ENCODE peak calls at places on chromosomes 12 and 14, in ten cellular contexts. One of them, this sample, is unnamed.

GRCh38 chr12:120538281-120539156 is 4.4 kb downstream of the RNF10 start:
- DNase-seq in WTC11: no peak
- DNase-seq in NCI-H524: no peak
- DNase-seq in GM12865: peak
- DNase-seq in Panc1: no peak
- DNase-seq in type B pancreatic cell: no peak
- DNase-seq in HEK293T: no peak
- DNase-seq in iris pigment epithelial cell: peak
- DNase-seq in uterus: peak
- DNase-seq in GF-D8: peak
- DNase-seq in this sample: no peak

GRCh38 chr12:40152783-40153383 is 47.0 kb upstream of the SLC2A13 start:
- DNase-seq in uterus: peak
- DNase-seq in Panc1: peak
- DNase-seq in GF-D8: no peak
- DNase-seq in NCI-H524: peak
- DNase-seq in iris pigment epithelial cell: peak
- DNase-seq in GM12865: peak
- DNase-seq in HEK293T: peak
- DNase-seq in type B pancreatic cell: no peak
- DNase-seq in WTC11: peak
- DNase-seq in this sample: peak

GRCh38 chr12:118513554-118513953 is 137.2 kb downstream of the SUDS3 start:
- DNase-seq in HEK293T: no peak
- DNase-seq in GF-D8: no peak
- DNase-seq in type B pancreatic cell: no peak
- DNase-seq in GM12865: no peak
- DNase-seq in uterus: no peak
- DNase-seq in iris pigment epithelial cell: no peak
- DNase-seq in WTC11: no peak
- DNase-seq in Panc1: no peak
- DNase-seq in NCI-H524: no peak
- DNase-seq in this sample: no peak

GRCh38 chr14:65496178-65496993 is 83.9 kb downstream of the FUT8 start:
- DNase-seq in NCI-H524: no peak
- DNase-seq in GF-D8: no peak
- DNase-seq in iris pigment epithelial cell: peak
- DNase-seq in Panc1: no peak
- DNase-seq in type B pancreatic cell: no peak
- DNase-seq in GM12865: peak
- DNase-seq in WTC11: no peak
- DNase-seq in HEK293T: no peak
- DNase-seq in uterus: no peak
- DNase-seq in this sample: no peak

GRCh38 chr12:112788205-112788604 is 3.3 kb upstream of the RPH3A start:
- DNase-seq in iris pigment epithelial cell: no peak
- DNase-seq in GM12865: no peak
- DNase-seq in Panc1: no peak
- DNase-seq in uterus: no peak
- DNase-seq in NCI-H524: no peak
- DNase-seq in HEK293T: no peak
- DNase-seq in GF-D8: no peak
- DNase-seq in type B pancreatic cell: no peak
- DNase-seq in WTC11: peak
- DNase-seq in this sample: no peak

GRCh38 chr12:14185441-14186192 is 179.9 kb upstream of the ATF7IP start:
- DNase-seq in WTC11: peak
- DNase-seq in type B pancreatic cell: no peak
- DNase-seq in HEK293T: peak
- DNase-seq in NCI-H524: peak
- DNase-seq in Panc1: peak
- DNase-seq in uterus: no peak
- DNase-seq in GM12865: peak
- DNase-seq in iris pigment epithelial cell: peak
- DNase-seq in GF-D8: no peak
- DNase-seq in this sample: peak

GRCh38 chr14:106417224-106418049 is 891.1 kb downstream of the TMEM121 start:
- DNase-seq in HEK293T: peak
- DNase-seq in WTC11: peak
- DNase-seq in NCI-H524: peak
- DNase-seq in GM12865: peak
- DNase-seq in iris pigment epithelial cell: peak
- DNase-seq in Panc1: peak
- DNase-seq in type B pancreatic cell: no peak
- DNase-seq in uterus: no peak
- DNase-seq in GF-D8: no peak
- DNase-seq in this sample: peak

GRCh38 chr14:78581222-78581621 is 411.0 kb downstream of the NRXN3 start:
- DNase-seq in uterus: no peak
- DNase-seq in GM12865: no peak
- DNase-seq in WTC11: no peak
- DNase-seq in iris pigment epithelial cell: no peak
- DNase-seq in HEK293T: no peak
- DNase-seq in type B pancreatic cell: no peak
- DNase-seq in NCI-H524: no peak
- DNase-seq in GF-D8: no peak
- DNase-seq in Panc1: no peak
- DNase-seq in this sample: no peak

GRCh38 chr12:97921957-97922722 is 459.5 kb downstream of the RMST start:
- DNase-seq in GM12865: no peak
- DNase-seq in WTC11: no peak
- DNase-seq in type B pancreatic cell: no peak
- DNase-seq in Panc1: no peak
- DNase-seq in HEK293T: no peak
- DNase-seq in iris pigment epithelial cell: peak
- DNase-seq in GF-D8: no peak
- DNase-seq in NCI-H524: no peak
- DNase-seq in uterus: no peak
- DNase-seq in this sample: no peak

GRCh38 chr12:7142057-7142644 is 12.0 kb downstream of the CLSTN3 start:
- DNase-seq in HEK293T: peak
- DNase-seq in GM12865: peak
- DNase-seq in WTC11: peak
- DNase-seq in GF-D8: peak
- DNase-seq in type B pancreatic cell: no peak
- DNase-seq in Panc1: peak
- DNase-seq in iris pigment epithelial cell: peak
- DNase-seq in NCI-H524: peak
- DNase-seq in uterus: no peak
- DNase-seq in this sample: peak

GRCh38 chr12:4938900-4939299 is 29.2 kb downstream of the KCNA1 start:
- DNase-seq in HEK293T: no peak
- DNase-seq in uterus: no peak
- DNase-seq in type B pancreatic cell: no peak
- DNase-seq in WTC11: no peak
- DNase-seq in NCI-H524: no peak
- DNase-seq in GM12865: no peak
- DNase-seq in GF-D8: no peak
- DNase-seq in Panc1: no peak
- DNase-seq in iris pigment epithelial cell: no peak
- DNase-seq in this sample: no peak

GRCh38 chr14:101636081-101636560 is 74.8 kb downstream of the DIO3 start:
- DNase-seq in uterus: no peak
- DNase-seq in Panc1: no peak
- DNase-seq in iris pigment epithelial cell: no peak
- DNase-seq in NCI-H524: no peak
- DNase-seq in WTC11: no peak
- DNase-seq in GF-D8: no peak
- DNase-seq in HEK293T: no peak
- DNase-seq in type B pancreatic cell: no peak
- DNase-seq in GM12865: peak
- DNase-seq in this sample: no peak

GRCh38 chr12:9064815-9065606 is 50.7 kb downstream of the A2M start:
- DNase-seq in iris pigment epithelial cell: peak
- DNase-seq in GF-D8: no peak
- DNase-seq in uterus: peak
- DNase-seq in HEK293T: peak
- DNase-seq in WTC11: peak
- DNase-seq in Panc1: no peak
- DNase-seq in GM12865: no peak
- DNase-seq in type B pancreatic cell: peak
- DNase-seq in NCI-H524: no peak
- DNase-seq in this sample: no peak

GRCh38 chr14:37343307-37344094 is 145.8 kb downstream of the MIPOL1 start:
- DNase-seq in Panc1: no peak
- DNase-seq in uterus: no peak
- DNase-seq in GF-D8: no peak
- DNase-seq in HEK293T: no peak
- DNase-seq in iris pigment epithelial cell: peak
- DNase-seq in NCI-H524: no peak
- DNase-seq in WTC11: no peak
- DNase-seq in GM12865: no peak
- DNase-seq in type B pancreatic cell: no peak
- DNase-seq in this sample: no peak

GRCh38 chr12:24754690-24755638 is 193.9 kb downstream of the BCAT1 start:
- DNase-seq in GF-D8: no peak
- DNase-seq in Panc1: no peak
- DNase-seq in WTC11: no peak
- DNase-seq in type B pancreatic cell: no peak
- DNase-seq in HEK293T: no peak
- DNase-seq in iris pigment epithelial cell: peak
- DNase-seq in GM12865: no peak
- DNase-seq in uterus: no peak
- DNase-seq in NCI-H524: no peak
- DNase-seq in this sample: no peak

GRCh38 chr14:104286086-104286485 is 147.7 kb downstream of the KIF26A start:
- DNase-seq in GM12865: no peak
- DNase-seq in NCI-H524: no peak
- DNase-seq in type B pancreatic cell: no peak
- DNase-seq in GF-D8: no peak
- DNase-seq in HEK293T: no peak
- DNase-seq in WTC11: no peak
- DNase-seq in iris pigment epithelial cell: no peak
- DNase-seq in Panc1: no peak
- DNase-seq in uterus: no peak
- DNase-seq in this sample: no peak

GRCh38 chr12:103924761-103925641 is 5.2 kb upstream of the HSP90B1 start:
- DNase-seq in WTC11: no peak
- DNase-seq in uterus: no peak
- DNase-seq in Panc1: peak
- DNase-seq in iris pigment epithelial cell: peak
- DNase-seq in GF-D8: no peak
- DNase-seq in HEK293T: peak
- DNase-seq in type B pancreatic cell: no peak
- DNase-seq in GM12865: peak
- DNase-seq in NCI-H524: peak
- DNase-seq in this sample: peak

GRCh38 chr14:84592770-84593169 is 937.2 kb upstream of the FLRT2 start:
- DNase-seq in type B pancreatic cell: no peak
- DNase-seq in NCI-H524: no peak
- DNase-seq in iris pigment epithelial cell: no peak
- DNase-seq in GF-D8: no peak
- DNase-seq in HEK293T: no peak
- DNase-seq in WTC11: no peak
- DNase-seq in GM12865: no peak
- DNase-seq in uterus: no peak
- DNase-seq in Panc1: no peak
- DNase-seq in this sample: no peak

GRCh38 chr14:26960049-26960688 is 362.3 kb upstream of the NOVA1 start:
- DNase-seq in uterus: no peak
- DNase-seq in Panc1: no peak
- DNase-seq in NCI-H524: no peak
- DNase-seq in iris pigment epithelial cell: no peak
- DNase-seq in WTC11: no peak
- DNase-seq in GF-D8: no peak
- DNase-seq in GM12865: no peak
- DNase-seq in type B pancreatic cell: no peak
- DNase-seq in HEK293T: no peak
- DNase-seq in this sample: peak

GRCh38 chr14:77607741-77608302 is 8.6 kb downstream of the SPTLC2 start:
- DNase-seq in GM12865: peak
- DNase-seq in WTC11: no peak
- DNase-seq in iris pigment epithelial cell: no peak
- DNase-seq in type B pancreatic cell: no peak
- DNase-seq in NCI-H524: no peak
- DNase-seq in GF-D8: peak
- DNase-seq in HEK293T: no peak
- DNase-seq in uterus: no peak
- DNase-seq in Panc1: no peak
- DNase-seq in this sample: no peak

GRCh38 chr12:132559652-132560420 is 50.5 kb downstream of the LRCOL1 start:
- DNase-seq in Panc1: no peak
- DNase-seq in type B pancreatic cell: peak
- DNase-seq in iris pigment epithelial cell: peak
- DNase-seq in HEK293T: peak
- DNase-seq in WTC11: peak
- DNase-seq in GM12865: peak
- DNase-seq in GF-D8: peak
- DNase-seq in uterus: no peak
- DNase-seq in NCI-H524: peak
- DNase-seq in this sample: peak

GRCh38 chr12:69688496-69689427 is 10.3 kb downstream of the BEST3 start:
- DNase-seq in WTC11: peak
- DNase-seq in GF-D8: no peak
- DNase-seq in Panc1: peak
- DNase-seq in type B pancreatic cell: no peak
- DNase-seq in uterus: peak
- DNase-seq in GM12865: peak
- DNase-seq in iris pigment epithelial cell: peak
- DNase-seq in NCI-H524: no peak
- DNase-seq in HEK293T: peak
- DNase-seq in this sample: no peak

GRCh38 chr12:93991882-93992415 is 156.4 kb upstream of the PLXNC1 start:
- DNase-seq in NCI-H524: no peak
- DNase-seq in GM12865: no peak
- DNase-seq in iris pigment epithelial cell: no peak
- DNase-seq in Panc1: no peak
- DNase-seq in HEK293T: no peak
- DNase-seq in type B pancreatic cell: no peak
- DNase-seq in WTC11: no peak
- DNase-seq in GF-D8: no peak
- DNase-seq in uterus: no peak
- DNase-seq in this sample: no peak

GRCh38 chr12:23686095-23686494 is 263.4 kb downstream of the SOX5 start:
- DNase-seq in WTC11: no peak
- DNase-seq in NCI-H524: no peak
- DNase-seq in HEK293T: no peak
- DNase-seq in Panc1: no peak
- DNase-seq in type B pancreatic cell: no peak
- DNase-seq in iris pigment epithelial cell: no peak
- DNase-seq in uterus: no peak
- DNase-seq in GF-D8: no peak
- DNase-seq in GM12865: no peak
- DNase-seq in this sample: peak

GRCh38 chr14:55881577-55882241 is 236.5 kb upstream of the PELI2 start:
- DNase-seq in Panc1: no peak
- DNase-seq in HEK293T: no peak
- DNase-seq in NCI-H524: peak
- DNase-seq in iris pigment epithelial cell: no peak
- DNase-seq in uterus: no peak
- DNase-seq in GF-D8: no peak
- DNase-seq in type B pancreatic cell: no peak
- DNase-seq in WTC11: no peak
- DNase-seq in GM12865: no peak
- DNase-seq in this sample: no peak

GRCh38 chr12:2507811-2508210 is 287.0 kb upstream of the FKBP4 start:
- DNase-seq in GF-D8: no peak
- DNase-seq in GM12865: no peak
- DNase-seq in HEK293T: peak
- DNase-seq in Panc1: no peak
- DNase-seq in NCI-H524: no peak
- DNase-seq in type B pancreatic cell: no peak
- DNase-seq in WTC11: peak
- DNase-seq in uterus: no peak
- DNase-seq in iris pigment epithelial cell: no peak
- DNase-seq in this sample: no peak

GRCh38 chr14:49497725-49498348 is 88.3 kb downstream of the RPS29 start:
- DNase-seq in uterus: no peak
- DNase-seq in Panc1: peak
- DNase-seq in WTC11: no peak
- DNase-seq in GM12865: peak
- DNase-seq in iris pigment epithelial cell: peak
- DNase-seq in GF-D8: peak
- DNase-seq in NCI-H524: peak
- DNase-seq in HEK293T: peak
- DNase-seq in type B pancreatic cell: no peak
- DNase-seq in this sample: peak

GRCh38 chr12:47458273-47458672 is 247.6 kb downstream of the RPAP3 start:
- DNase-seq in GM12865: no peak
- DNase-seq in GF-D8: no peak
- DNase-seq in iris pigment epithelial cell: no peak
- DNase-seq in type B pancreatic cell: no peak
- DNase-seq in HEK293T: no peak
- DNase-seq in uterus: no peak
- DNase-seq in NCI-H524: no peak
- DNase-seq in WTC11: no peak
- DNase-seq in Panc1: no peak
- DNase-seq in this sample: peak